ENCODE peak calls at places on chromosome 21, in seven cellular contexts. N, Z, Y, P, E, M and T are unnamed samples. For H3K4me1, the result is how much of the 10 kb centered on the place peaks cover.

GRCh38 chr21:44753357-44753756 is 42.0 kb upstream of the TSPEAR start:
- DNase-seq in Z (peak), M (no peak), E (no peak), P (no peak), Y (no peak), N (no peak), T (no peak)

GRCh38 chr21:10272216-10272615 is 249.2 kb upstream of the TPTE start:
- DNase-seq in Z (peak), Y (no peak), E (no peak), N (no peak), M (no peak), P (peak), T (no peak)

GRCh38 chr21:43188181-43188580 is 19.4 kb downstream of the CRYAA start:
- DNase-seq in M (no peak), P (peak), N (peak), E (peak), Y (no peak), Z (peak), T (peak)

GRCh38 chr21:34008618-34009017 is 64.8 kb upstream of the MRPS6 start:
- DNase-seq in N (no peak), Y (no peak), Z (no peak), E (no peak), P (no peak), M (no peak), T (no peak)

GRCh38 chr21:31730687-31731111 is 1.2 kb downstream of the SCAF4 start:
- DNase-seq in M (peak), Y (peak), Z (peak), N (peak), P (no peak), E (no peak), T (no peak)

GRCh38 chr21:30434033-30434631 is 4.1 kb downstream of the KRTAP13-4 start:
- DNase-seq in M (peak), P (no peak), Y (peak), N (peak), E (no peak), Z (peak), T (no peak)

GRCh38 chr21:32592929-32593502 is 7.7 kb upstream of the TCP10L start:
- DNase-seq in N (no peak), Z (no peak), P (no peak), Y (no peak), E (no peak), M (no peak), T (no peak)

GRCh38 chr21:29697555-29698193 is 242.1 kb downstream of the GRIK1 start:
- DNase-seq in E (no peak), N (no peak), Y (no peak), Z (no peak), P (no peak), M (no peak), T (no peak)

GRCh38 chr21:31078796-31079195 is 40.5 kb upstream of the KRTAP19-8 start:
- DNase-seq in Y (no peak), Z (no peak), E (no peak), M (no peak), N (peak), P (no peak), T (no peak)

GRCh38 chr21:32136546-32136945 is 142.3 kb downstream of the MIS18A start:
- DNase-seq in M (no peak), P (no peak), E (no peak), Z (peak), Y (no peak), N (no peak), T (no peak)

GRCh38 chr21:31161157-31161556 is 122.9 kb upstream of the KRTAP19-8 start:
- DNase-seq in M (peak), Z (peak), N (no peak), E (no peak), P (no peak), Y (no peak), T (no peak)

GRCh38 chr21:27388835-27389234 is 421.9 kb upstream of the ADAMTS5 start:
- DNase-seq in N (no peak), Y (no peak), M (peak), E (no peak), Z (no peak), P (no peak), T (no peak)

GRCh38 chr21:31752967-31753366 is 21.0 kb upstream of the SCAF4 start:
- DNase-seq in Y (no peak), Z (no peak), M (no peak), P (no peak), N (no peak), E (no peak), T (no peak)

GRCh38 chr21:28959367-28960099 is 33.1 kb downstream of the LTN1 start:
- DNase-seq in M (peak), Z (no peak), N (no peak), P (no peak), E (no peak), Y (no peak), T (no peak)

GRCh38 chr21:27519357-27519756 is 552.5 kb upstream of the ADAMTS5 start:
- DNase-seq in E (no peak), Z (no peak), P (no peak), N (no peak), Y (no peak), M (peak), T (no peak)

GRCh38 chr21:27581168-27581567 is 614.3 kb upstream of the ADAMTS5 start:
- DNase-seq in M (peak), Z (no peak), Y (no peak), P (no peak), E (no peak), N (no peak), T (no peak)

GRCh38 chr21:29092102-29092959 is 18.9 kb upstream of the CCT8 start:
- DNase-seq in Y (no peak), Z (no peak), E (peak), N (no peak), P (no peak), M (peak), T (no peak)

GRCh38 chr21:44950351-44950750 is 10.5 kb downstream of the SLX9 start:
- DNase-seq in E (no peak), Z (no peak), Y (no peak), M (no peak), P (no peak), N (no peak), T (no peak)

GRCh38 chr21:33419538-33420123 is 16.4 kb downstream of the IFNGR2 start:
- DNase-seq in M (peak), N (peak), Z (no peak), P (no peak), E (no peak), Y (no peak), T (no peak)

GRCh38 chr21:43811262-43812105 is 22.1 kb downstream of the RRP1 start:
- DNase-seq in M (no peak), N (no peak), Z (peak), P (no peak), E (no peak), Y (no peak), T (no peak)

GRCh38 chr21:15210235-15210678 is 145.5 kb upstream of the NRIP1 start:
- DNase-seq in Y (no peak), E (no peak), M (peak), Z (peak), N (peak), P (no peak), T (no peak)

GRCh38 chr21:38343691-38344090 is 86.9 kb downstream of the KCNJ15 start:
- DNase-seq in M (peak), Y (peak), P (no peak), Z (no peak), N (no peak), E (peak), T (no peak)

GRCh38 chr21:29938968-29939858 is 583 bp downstream of the GRIK1 start:
- DNase-seq in P (no peak), Z (peak), N (no peak), Y (no peak), M (no peak), E (no peak), T (no peak)

GRCh38 chr21:26389971-26390641 is 183.0 kb downstream of the CYYR1 start:
- DNase-seq in P (no peak), Y (peak), Z (no peak), N (no peak), M (peak), E (no peak), T (no peak)

GRCh38 chr21:17438642-17439041 is 74.2 kb upstream of the CXADR start:
- DNase-seq in E (no peak), Y (no peak), Z (peak), M (no peak), N (no peak), P (no peak), T (no peak)

GRCh38 chr21:33480481-33481103 is 818 bp upstream of the TMEM50B start:
- DNase-seq in E (no peak), P (no peak), Y (no peak), Z (no peak), M (no peak), N (no peak), T (no peak)

GRCh38 chr21:43707462-43707861 is 11.5 kb upstream of the PDXK start:
- DNase-seq in M (no peak), E (no peak), N (no peak), P (no peak), Y (no peak), Z (no peak), T (no peak)

GRCh38 chr21:44368711-44369446 is 15.5 kb downstream of the TRPM2 start:
- DNase-seq in P (no peak), Y (no peak), M (no peak), N (no peak), Z (peak), E (peak), T (no peak)

GRCh38 chr21:44983421-44984206 is 43.8 kb downstream of the SLX9 start:
- DNase-seq in E (no peak), Y (no peak), P (no peak), N (no peak), M (no peak), Z (no peak), T (no peak)

GRCh38 chr21:29650561-29651022 is 289.2 kb downstream of the GRIK1 start:
- DNase-seq in N (no peak), Z (no peak), Y (no peak), P (no peak), M (no peak), E (no peak), T (no peak)

GRCh38 chr21:38434913-38435533 is 63.3 kb downstream of the ERG start:
- DNase-seq in M (peak), Z (no peak), N (no peak), Y (no peak), P (no peak), E (no peak), T (no peak)

GRCh38 chr21:38942617-38943245 is 137.0 kb downstream of the ETS2 start:
- DNase-seq in P (no peak), N (no peak), E (no peak), M (no peak), Y (no peak), Z (no peak), T (no peak)

GRCh38 chr21:33373451-33373850 is 29.8 kb upstream of the IFNGR2 start:
- DNase-seq in E (no peak), Y (no peak), P (no peak), Z (no peak), M (peak), N (no peak), T (no peak)

GRCh38 chr21:15557925-15558324 is 171.9 kb upstream of the USP25 start:
- DNase-seq in E (no peak), Z (no peak), Y (no peak), N (no peak), M (no peak), P (no peak), T (no peak)

GRCh38 chr21:29174607-29175013 is 44.2 kb downstream of the MAP3K7CL start:
- DNase-seq in Z (no peak), M (no peak), Y (no peak), P (no peak), N (no peak), E (no peak), T (no peak)

GRCh38 chr21:39313042-39313456 is 383 bp downstream of the BRWD1 start:
- DNase-seq in E (no peak), Y (no peak), Z (no peak), N (peak), M (no peak), P (peak), T (no peak)

GRCh38 chr21:14945176-14945575 is 119.6 kb downstream of the NRIP1 start:
- DNase-seq in E (no peak), M (no peak), P (no peak), Y (no peak), Z (no peak), N (no peak), T (no peak)

GRCh38 chr21:22827422-22827821 is 1829.2 kb downstream of the NCAM2 start:
- DNase-seq in P (no peak), E (no peak), Y (no peak), N (no peak), Z (no peak), M (no peak), T (no peak)

GRCh38 chr21:27213328-27213727 is 246.4 kb upstream of the ADAMTS5 start:
- DNase-seq in P (no peak), Y (no peak), M (no peak), N (no peak), E (no peak), Z (no peak), T (no peak)

GRCh38 chr21:14600569-14601308 is 54.6 kb upstream of the SAMSN1 start:
- DNase-seq in P (no peak), M (no peak), Z (no peak), E (no peak), Y (no peak), N (no peak), T (no peak)

GRCh38 chr21:25350056-25350455 is 257.2 kb downstream of the MRPL39 start:
- DNase-seq in E (no peak), P (no peak), N (no peak), Z (peak), M (no peak), Y (no peak), T (no peak)
- TF ChIP-seq CTCF in E (peak), P (no peak), N (no peak), Z (peak), M (peak), Y (no peak), T (no peak)

GRCh38 chr21:46376231-46376628 is 52.3 kb downstream of the PCNT start:
- DNase-seq in P (no peak), Y (no peak), Z (no peak), M (no peak), N (no peak), E (no peak), T (no peak)
- H3K4me1 ChIP-seq in P (under half), Y (under half), Z (under half), M (under half), N (under half), E (under half), T (under half)

GRCh38 chr21:42107881-42108553 is 36.9 kb downstream of the UMODL1 start:
- DNase-seq in N (no peak), M (peak), Z (peak), E (peak), P (peak), Y (peak), T (peak)
- H3K4me3 ChIP-seq in N (no peak), M (no peak), Z (no peak), E (no peak), P (no peak), Y (no peak), T (peak)

DNA sequence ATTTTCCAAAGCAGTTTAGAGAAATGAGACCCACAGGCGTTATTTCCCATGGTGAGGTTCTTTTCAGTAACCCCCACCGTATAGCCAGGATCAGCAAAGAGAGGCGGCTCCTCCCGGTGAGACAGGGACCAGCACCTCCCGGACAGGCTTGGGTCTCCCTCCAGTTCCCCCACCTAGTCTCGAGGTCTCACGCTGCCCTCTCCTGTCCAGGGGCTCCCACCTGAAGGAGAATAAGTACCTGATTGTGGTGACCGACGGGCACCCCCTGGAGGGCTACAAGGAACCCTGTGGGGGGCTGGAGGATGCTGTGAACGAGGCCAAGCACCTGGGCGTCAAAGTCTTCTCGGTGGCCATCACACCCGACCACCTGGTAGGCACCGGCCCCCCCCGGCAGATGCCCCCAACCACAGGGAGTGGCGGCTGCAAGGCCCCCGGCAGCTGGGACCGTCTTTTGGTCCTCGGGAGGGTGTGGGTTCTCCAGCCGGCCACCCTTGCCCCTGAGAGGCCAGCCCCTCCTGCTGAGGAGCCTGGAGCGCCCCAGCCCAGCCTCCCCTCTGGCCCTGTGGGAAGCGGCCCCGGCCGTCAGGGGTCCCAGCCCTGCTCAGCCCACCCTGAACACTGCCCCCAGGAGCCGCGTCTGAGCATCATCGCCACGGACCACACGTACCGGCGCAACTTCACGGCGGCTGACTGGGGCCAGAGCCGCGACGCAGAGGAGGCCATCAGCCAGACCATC is 4.9 kb downstream of the COL6A1 start:
- DNase-seq in N (no peak), Y (no peak), M (no peak), Z (no peak), E (no peak), P (no peak), T (no peak)
- TF ChIP-seq CTCF in N (no peak), Y (no peak), M (no peak), Z (no peak), E (no peak), P (no peak), T (no peak)

DNA sequence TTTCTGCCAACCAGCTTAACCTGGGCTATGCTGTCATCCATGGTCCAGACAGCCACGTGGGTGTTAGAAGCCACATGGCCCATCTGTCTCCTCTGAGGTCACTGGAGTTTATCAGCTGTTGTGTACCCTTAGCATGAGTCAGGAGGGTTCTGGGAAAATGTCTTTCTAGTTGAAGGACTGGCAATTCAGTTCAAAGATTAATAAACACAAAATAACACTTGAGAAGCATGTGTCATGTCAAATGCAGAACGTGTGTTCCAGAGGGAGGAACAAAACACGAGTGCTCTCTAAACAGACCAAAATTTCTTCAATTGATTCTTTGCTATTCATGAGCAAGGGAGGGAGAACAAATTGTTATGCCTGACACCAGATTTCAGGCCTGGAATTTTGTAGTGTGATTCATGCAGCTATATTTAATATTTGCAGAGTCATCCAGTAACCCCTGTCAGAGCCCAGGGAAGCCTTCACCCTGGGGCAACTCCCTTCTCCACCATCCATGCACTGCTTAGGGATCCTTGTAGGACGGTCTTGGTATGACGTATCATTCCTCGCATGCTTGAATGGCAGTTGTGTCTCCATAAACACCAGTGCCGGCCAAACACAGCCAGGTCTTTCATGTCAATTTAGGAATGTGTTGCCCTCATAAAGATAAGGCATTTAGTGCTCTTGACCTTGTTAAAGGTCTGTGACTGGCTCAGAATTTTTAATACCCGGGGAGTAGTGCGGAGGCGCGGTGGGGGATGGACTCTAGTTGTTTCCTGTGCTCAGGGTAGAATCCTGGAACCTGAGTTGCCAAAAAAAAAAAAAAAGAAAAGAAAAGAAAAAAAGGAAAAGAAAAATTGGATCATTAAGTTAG is 27.7 kb upstream of the DYRK1A start:
- DNase-seq in P (no peak), M (peak), E (peak), Y (no peak), N (no peak), Z (no peak), T (no peak)
- H3K4me1 ChIP-seq in P (under half), M (under half), E (under half), Y (under half), N (under half), Z (under half), T (under half)

GRCh38 chr21:21813934-21814333 is 815.7 kb downstream of the NCAM2 start:
- DNase-seq in M (no peak), Y (no peak), P (no peak), Z (no peak), E (no peak), N (no peak), T (no peak)
- H3K4me3 ChIP-seq in M (no peak), Y (no peak), P (no peak), Z (no peak), E (no peak), N (no peak), T (no peak)

GRCh38 chr21:35508389-35508888 is 459.3 kb upstream of the RUNX1 start:
- DNase-seq in N (peak), M (peak), Z (peak), E (peak), P (no peak), Y (no peak), T (no peak)
- TF ChIP-seq CTCF in N (no peak), M (peak), Z (peak), E (peak), P (peak), Y (no peak), T (no peak)